ENCODE peak calls at places on chromosomes 13 and 19, in seven cellular contexts. J is cardiac fibroblast; V is neural progenitor cell; H is Panc1; D is CD8-positive, alpha-beta T cell; G is uterus; C is fibroblast of the aortic adventitia. K is an unnamed sample.

GRCh38 chr19:44796701-44797115 is 12.2 kb upstream of the BCAM start:
- DNase-seq in J (no peak), V (peak; percentile 25), H (no peak), D (no peak), G (no peak), C (no peak), K (no peak)

GRCh38 chr19:19366691-19367396 is 38.6 kb upstream of the GATAD2A start:
- DNase-seq in J (peak; percentile 80), V (peak; percentile 84), H (no peak), D (peak; percentile 69), G (peak; percentile 42), C (peak; percentile 58), K (no peak)

GRCh38 chr19:32863841-32864240 is 5.7 kb downstream of the SLC7A9 start:
- DNase-seq in J (no peak), V (no peak), H (no peak), D (no peak), G (no peak), C (no peak), K (no peak)

GRCh38 chr13:46168341-46168740 is 13.6 kb downstream of the LCP1 start:
- DNase-seq in J (peak; percentile 41), V (no peak), H (no peak), D (peak; percentile 29), G (peak; percentile 66), C (no peak), K (no peak)

GRCh38 chr13:26568132-26568815 is 10.8 kb downstream of the WASF3 start:
- DNase-seq in J (no peak), V (no peak), H (no peak), D (no peak), G (no peak), C (no peak), K (no peak)

GRCh38 chr19:52451241-52451640 is 2.1 kb upstream of the ZNF578 start:
- DNase-seq in J (no peak), V (no peak), H (no peak), D (no peak), G (no peak), C (no peak), K (no peak)

GRCh38 chr19:46529622-46530451 is 34.2 kb upstream of the PNMA8B start:
- DNase-seq in J (peak; percentile 78), V (peak; percentile 70), H (no peak), D (peak; percentile 78), G (peak; percentile 36), C (peak; percentile 75), K (no peak)

GRCh38 chr13:44710576-44710975 is 134.4 kb upstream of the TSC22D1 start:
- DNase-seq in J (peak; percentile 94), V (no peak), H (no peak), D (no peak), G (no peak), C (peak; percentile 85), K (no peak)

GRCh38 chr19:9986787-9987281 is 23.5 kb downstream of the COL5A3 start:
- DNase-seq in J (no peak), V (peak; percentile 69), H (no peak), D (no peak), G (peak; percentile 37), C (peak; percentile 95), K (no peak)

GRCh38 chr13:106098778-106099177 is 436.7 kb downstream of the EFNB2 start:
- DNase-seq in J (no peak), V (peak; percentile 48), H (no peak), D (no peak), G (no peak), C (no peak), K (no peak)

GRCh38 chr13:91264484-91264883 is 83.0 kb upstream of the MIR17HG start:
- DNase-seq in J (no peak), V (no peak), H (no peak), D (no peak), G (no peak), C (no peak), K (no peak)

GRCh38 chr13:46352810-46353209 is 34.2 kb downstream of the RUBCNL start:
- DNase-seq in J (no peak), V (no peak), H (no peak), D (no peak), G (no peak), C (no peak), K (no peak)

GRCh38 chr19:4589579-4590410 is 30.3 kb upstream of the SEMA6B start:
- DNase-seq in J (no peak), V (peak; percentile 34), H (no peak), D (no peak), G (no peak), C (no peak), K (no peak)

GRCh38 chr19:38209671-38210457 is 14.2 kb downstream of the DPF1 start:
- DNase-seq in J (peak; percentile 38), V (peak; percentile 87), H (no peak), D (no peak), G (peak; percentile 64), C (peak; percentile 37), K (no peak)

GRCh38 chr19:32859591-32859990 is 10.0 kb downstream of the SLC7A9 start:
- DNase-seq in J (no peak), V (no peak), H (no peak), D (no peak), G (no peak), C (no peak), K (no peak)

GRCh38 chr19:10454267-10454666 is 33.9 kb downstream of the PDE4A start:
- DNase-seq in J (peak; percentile 18), V (peak; percentile 93), H (no peak), D (no peak), G (no peak), C (no peak), K (no peak)

GRCh38 chr13:75836441-75836840 is 200.3 kb downstream of the LMO7 start:
- DNase-seq in J (no peak), V (no peak), H (no peak), D (no peak), G (no peak), C (no peak), K (no peak)

GRCh38 chr13:28488376-28489005 is 6.4 kb downstream of the FLT1 start:
- DNase-seq in J (peak; percentile 67), V (no peak), H (no peak), D (no peak), G (no peak), C (no peak), K (no peak)

GRCh38 chr13:25966086-25966485 is 85.7 kb downstream of the SHISA2 start:
- DNase-seq in J (no peak), V (no peak), H (no peak), D (no peak), G (no peak), C (no peak), K (no peak)

GRCh38 chr19:48813123-48813911 is 2.5 kb upstream of the BCAT2 start:
- DNase-seq in J (no peak), V (peak; percentile 42), H (no peak), D (no peak), G (no peak), C (no peak), K (no peak)
- TF ChIP-seq CTCF in J (peak; percentile 5), V (peak; percentile 40), H (no peak), D (no peak), G (no peak), C (no peak), K (peak; percentile 17)

DNA sequence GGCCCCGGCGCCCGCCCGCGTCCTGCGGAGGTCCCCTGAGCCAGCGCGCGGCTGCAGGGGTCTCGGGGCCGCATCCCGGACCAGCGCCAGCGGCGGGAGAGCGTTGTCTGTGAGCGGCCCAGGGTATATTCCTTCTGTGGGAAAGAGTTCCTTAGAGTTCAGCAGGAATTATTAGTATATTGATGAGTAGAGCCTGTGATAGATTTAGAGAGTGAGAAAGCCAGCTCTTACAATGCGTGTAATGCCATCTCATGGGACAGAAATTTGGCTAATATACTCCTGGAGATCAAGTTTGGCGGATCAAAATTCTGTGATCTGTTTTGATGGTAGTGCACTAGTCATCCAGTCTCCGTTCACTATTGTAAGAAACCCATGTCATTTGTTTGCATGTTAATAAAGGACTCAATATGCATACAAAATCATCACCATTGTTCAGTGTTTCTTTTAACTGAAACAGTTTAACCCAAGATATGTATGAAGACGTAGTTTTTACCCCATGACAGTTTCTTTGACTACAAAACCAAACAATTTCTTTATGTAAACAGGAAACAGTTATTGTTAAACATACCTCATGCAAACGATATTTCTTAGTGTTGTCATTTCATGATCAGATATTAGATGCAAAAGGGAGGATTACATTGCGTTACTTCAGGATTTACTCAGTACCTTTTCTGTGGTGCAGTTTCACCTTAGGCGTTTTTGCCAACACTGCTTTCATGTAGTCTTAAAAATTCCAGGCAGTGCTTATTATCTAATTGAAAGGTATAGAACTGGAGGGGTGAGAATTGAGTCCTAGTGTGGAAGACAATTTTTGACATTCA is 9.9 kb downstream of the TNFRSF19 start:
- DNase-seq in J (peak; percentile 43), V (peak; percentile 78), H (no peak), D (no peak), G (no peak), C (no peak), K (no peak)
- TF ChIP-seq CTCF in J (no peak), V (no peak), H (no peak), D (no peak), G (no peak), C (no peak), K (no peak)

GRCh38 chr13:32791545-32792172 is 205.4 kb downstream of the PDS5B start:
- DNase-seq in J (no peak), V (no peak), H (no peak), D (peak; percentile 10), G (no peak), C (no peak), K (no peak)

DNA sequence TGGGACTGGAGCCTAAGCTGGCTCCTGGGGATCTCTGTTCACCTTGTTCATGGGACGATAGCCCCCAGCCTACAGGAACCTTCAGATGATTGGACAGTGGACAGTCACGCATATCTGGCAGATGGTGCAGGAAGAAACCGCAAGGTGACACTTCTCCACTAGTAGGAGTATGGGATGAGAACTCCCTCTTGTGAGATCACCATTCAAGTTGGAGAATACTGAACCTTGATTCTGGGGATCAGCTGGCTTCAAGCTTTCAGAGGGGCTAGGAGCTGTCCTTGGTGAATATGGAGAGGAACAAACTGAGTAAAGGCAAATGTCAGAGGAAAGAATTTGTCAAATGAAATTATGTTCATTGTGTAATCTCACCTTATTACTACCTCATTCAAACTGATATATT is 204.5 kb downstream of the PDS5B start:
- DNase-seq in J (no peak), V (peak; percentile 12), H (no peak), D (no peak), G (no peak), C (no peak), K (no peak)
- TF ChIP-seq CTCF in J (no peak), V (no peak), H (no peak), D (no peak), G (no peak), C (no peak), K (no peak)

GRCh38 chr19:3079578-3079977 is 14.6 kb upstream of the GNA11 start:
- DNase-seq in J (no peak), V (no peak), H (no peak), D (no peak), G (no peak), C (no peak), K (no peak)

GRCh38 chr19:3075605-3076431 is 13.5 kb upstream of the TLE5 start:
- DNase-seq in J (peak; percentile 33), V (peak; percentile 74), H (no peak), D (peak; percentile 85), G (no peak), C (no peak), K (no peak)

GRCh38 chr19:3073159-3073563 is 10.9 kb upstream of the TLE5 start:
- DNase-seq in J (peak; percentile 75), V (no peak), H (no peak), D (no peak), G (no peak), C (peak; percentile 68), K (no peak)

GRCh38 chr19:3071764-3072163 is 9.5 kb upstream of the TLE5 start:
- DNase-seq in J (no peak), V (no peak), H (no peak), D (no peak), G (no peak), C (no peak), K (no peak)

GRCh38 chr19:3073931-3074595 is 11.8 kb upstream of the TLE5 start:
- DNase-seq in J (peak; percentile 49), V (no peak), H (no peak), D (no peak), G (no peak), C (no peak), K (no peak)
- TF ChIP-seq CTCF in J (peak; percentile 30), V (no peak), H (no peak), D (no peak), G (peak; percentile 11), C (peak; percentile 19), K (no peak)

K was measured in osteocyte.